ENCODE peak calls at places on chromosomes 3 and 15, in nine cellular contexts. M is A172, B is mesothelial cell of epicardium, C is HuH-7.5, N is AG08395, U is fibroblast of gingiva, S is left cardiac atrium, I is mucosa of descending colon, J is HCEC 1CT. L is an unnamed sample.

GRCh38 chr3:10437272-10437994 is 68.0 kb downstream of the ATP2B2 start:
- DNase-seq in U (no peak), J (peak; percentile 71), M (peak; percentile 92), I (no peak), C (no peak), N (peak; percentile 63), S (no peak), B (no peak), L (peak; percentile 76)

GRCh38 chr15:66774001-66774814 is 72.2 kb downstream of the SMAD6 start:
- DNase-seq in I (peak; percentile 94), M (peak; percentile 82), U (peak; percentile 80), J (peak; percentile 61), S (peak; percentile 82), C (peak; percentile 99), N (peak; percentile 93), B (peak; percentile 75), L (peak; percentile 71)

GRCh38 chr3:132432639-132433038 is 15.3 kb downstream of the DNAJC13 start:
- DNase-seq in U (peak; percentile 43), N (peak; percentile 54), I (no peak), B (no peak), S (no peak), C (no peak), J (peak; percentile 88), M (peak; percentile 86), L (peak; percentile 74)

GRCh38 chr3:172321035-172321434 is 127.2 kb downstream of the GHSR start:
- DNase-seq in I (no peak), C (no peak), S (no peak), B (no peak), M (no peak), U (peak; percentile 49), J (no peak), N (no peak), L (no peak)

GRCh38 chr3:191425322-191425734 is 35.6 kb upstream of the PYDC2 start:
- DNase-seq in C (no peak), M (peak; percentile 2), J (no peak), I (no peak), N (no peak), S (no peak), U (no peak), B (no peak), L (no peak)

GRCh38 chr15:79296583-79296982 is 14.1 kb downstream of the ANKRD34C start:
- DNase-seq in N (no peak), C (no peak), S (no peak), B (no peak), I (no peak), M (no peak), J (no peak), U (no peak), L (no peak)

GRCh38 chr3:171225698-171226097 is 199.2 kb upstream of the SLC2A2 start:
- DNase-seq in B (no peak), I (no peak), S (no peak), N (peak; percentile 35), M (peak; percentile 63), U (peak; percentile 57), C (no peak), J (no peak), L (peak; percentile 36)

GRCh38 chr15:62228604-62229003 is 63.5 kb upstream of the C2CD4B start:
- DNase-seq in N (no peak), C (no peak), I (no peak), J (no peak), S (no peak), M (no peak), U (no peak), B (no peak), L (no peak)

GRCh38 chr3:42264399-42265058 is 1.5 kb downstream of the CCK start:
- DNase-seq in M (no peak), U (no peak), S (peak; percentile 36), N (peak; percentile 12), J (no peak), B (no peak), C (no peak), I (peak; percentile 36), L (no peak)

GRCh38 chr3:59480486-59480995 is 430.7 kb upstream of the CFAP20DC start:
- DNase-seq in U (peak; percentile 60), I (no peak), B (no peak), S (no peak), J (peak; percentile 74), C (no peak), M (peak; percentile 44), N (peak; percentile 86), L (no peak)

GRCh38 chr3:38960953-38961622 is 90.7 kb downstream of the SCN11A start:
- DNase-seq in J (peak; percentile 54), I (peak; percentile 46), N (peak; percentile 73), C (peak; percentile 73), M (peak; percentile 56), S (peak; percentile 50), B (no peak), U (peak; percentile 39), L (peak; percentile 30)

GRCh38 chr3:71576966-71577459 is 6.5 kb downstream of the FOXP1 start:
- DNase-seq in U (no peak), S (no peak), M (no peak), B (no peak), N (no peak), I (no peak), C (no peak), J (no peak), L (no peak)

GRCh38 chr15:70342141-70342540 is 244.4 kb upstream of the TLE3 start:
- DNase-seq in C (no peak), B (no peak), N (no peak), M (no peak), S (no peak), U (no peak), J (no peak), I (no peak), L (no peak)

GRCh38 chr3:54139630-54140029 is 17.3 kb downstream of the CACNA2D3 start:
- DNase-seq in I (no peak), U (no peak), M (no peak), J (no peak), C (no peak), S (no peak), B (no peak), N (no peak), L (no peak)

GRCh38 chr3:12288466-12289129 is at the start of gene PPARG:
- DNase-seq in C (peak; percentile 81), J (peak; percentile 38), N (no peak), S (peak; percentile 41), U (peak; percentile 50), B (peak; percentile 23), I (peak; percentile 77), M (no peak), L (no peak)

GRCh38 chr3:52498134-52499054 is 3.3 kb downstream of the STAB1 start:
- DNase-seq in C (no peak), S (peak; percentile 70), I (peak; percentile 38), N (peak; percentile 87), J (peak; percentile 71), B (no peak), M (peak; percentile 38), U (peak; percentile 83), L (no peak)

GRCh38 chr15:45891766-45892165 is 256.9 kb downstream of the SQOR start:
- DNase-seq in M (no peak), C (no peak), U (no peak), B (no peak), S (no peak), N (peak; percentile 59), I (no peak), J (no peak), L (peak; percentile 16)

GRCh38 chr15:67049351-67050044 is 15.9 kb upstream of the SMAD3 start:
- DNase-seq in N (peak; percentile 70), M (peak; percentile 91), U (peak; percentile 73), C (no peak), I (no peak), B (no peak), J (peak; percentile 60), S (no peak), L (peak; percentile 96)

GRCh38 chr3:192422321-192422997 is 304.9 kb downstream of the FGF12 start:
- DNase-seq in J (no peak), I (no peak), S (no peak), N (no peak), M (peak; percentile 70), C (no peak), U (no peak), B (no peak), L (peak; percentile 27)

GRCh38 chr3:171878441-171879225 is 35.5 kb downstream of the TMEM212 start:
- DNase-seq in B (no peak), U (peak; percentile 75), M (no peak), I (no peak), C (no peak), S (no peak), N (peak; percentile 32), J (no peak), L (no peak)

GRCh38 chr15:95765161-95765560 is 565.3 kb upstream of the NR2F2 start:
- DNase-seq in I (no peak), S (no peak), B (no peak), M (no peak), N (no peak), J (no peak), C (no peak), U (no peak), L (no peak)

GRCh38 chr15:67329984-67330733 is 75.6 kb downstream of the IQCH start:
- DNase-seq in B (no peak), S (no peak), U (no peak), J (no peak), N (no peak), M (no peak), I (no peak), C (no peak), L (no peak)

GRCh38 chr15:78950906-78951840 is 6.3 kb upstream of the CTSH start:
- DNase-seq in U (peak; percentile 26), M (peak; percentile 8), S (no peak), C (peak; percentile 65), J (peak; percentile 42), N (peak; percentile 61), B (no peak), I (no peak), L (peak; percentile 45)

GRCh38 chr3:28745904-28746617 is 397.4 kb upstream of the AZI2 start:
- DNase-seq in U (peak; percentile 12), I (no peak), J (no peak), B (no peak), S (no peak), N (no peak), M (peak; percentile 23), C (no peak), L (no peak)

GRCh38 chr3:51815614-51816013 is 36.6 kb upstream of the IQCF6 start:
- DNase-seq in U (no peak), S (no peak), I (no peak), C (no peak), M (no peak), J (no peak), B (no peak), N (no peak), L (no peak)

GRCh38 chr3:133077688-133078087 is 39.5 kb downstream of the TMEM108 start:
- DNase-seq in U (no peak), S (no peak), C (no peak), N (no peak), J (no peak), B (no peak), I (no peak), M (no peak), L (no peak)

GRCh38 chr15:99163271-99164062 is 58.6 kb downstream of the SYNM start:
- DNase-seq in C (no peak), M (peak; percentile 14), S (no peak), U (no peak), B (no peak), J (no peak), I (no peak), N (no peak), L (no peak)

GRCh38 chr3:168467085-168467714 is 371.5 kb upstream of the GOLIM4 start:
- DNase-seq in N (peak; percentile 3), S (no peak), C (peak; percentile 1), M (peak; percentile 64), U (peak; percentile 1), B (no peak), I (no peak), J (no peak), L (no peak)

GRCh38 chr15:86863226-86863915 is 783.7 kb downstream of the AGBL1 start:
- DNase-seq in I (no peak), N (no peak), S (no peak), U (no peak), C (no peak), B (no peak), M (no peak), J (no peak), L (no peak)

GRCh38 chr15:95826831-95827230 is 503.7 kb upstream of the NR2F2 start:
- DNase-seq in S (no peak), N (no peak), J (no peak), I (no peak), B (no peak), C (no peak), U (no peak), M (no peak), L (peak; percentile 6)

GRCh38 chr3:38121451-38121831 is 15.5 kb downstream of the ACAA1 start:
- DNase-seq in B (no peak), M (no peak), C (no peak), N (no peak), I (peak; percentile 22), U (no peak), S (no peak), J (no peak), L (no peak)

L was measured in HFFc6.